ENCODE peak calls at places on chromosome 13, in five cellular contexts. One of them, this sample, is unnamed. For H3K4me1, the result is how much of the 10 kb centered on the place peaks cover.

GRCh38 chr13:29884671-29885424 is 34.4 kb upstream of the UBL3 start:
- DNase-seq in suprapubic skin: no peak
- DNase-seq in tibial artery: no peak
- DNase-seq in heart right ventricle: no peak
- DNase-seq in mucosa of descending colon: no peak
- DNase-seq in this sample: no peak

GRCh38 chr13:27489456-27489855 is 39.1 kb upstream of the MTIF3 start:
- DNase-seq in suprapubic skin: no peak
- DNase-seq in tibial artery: no peak
- DNase-seq in heart right ventricle: no peak
- DNase-seq in mucosa of descending colon: no peak
- DNase-seq in this sample: no peak

GRCh38 chr13:21039097-21039800 is 22.1 kb downstream of the LATS2 start:
- DNase-seq in suprapubic skin: no peak
- DNase-seq in tibial artery: no peak
- DNase-seq in heart right ventricle: no peak
- DNase-seq in mucosa of descending colon: no peak
- DNase-seq in this sample: no peak

GRCh38 chr13:57045816-57046691 is 94.7 kb upstream of the PRR20A start:
- DNase-seq in suprapubic skin: no peak
- DNase-seq in tibial artery: no peak
- DNase-seq in heart right ventricle: no peak
- DNase-seq in mucosa of descending colon: peak
- DNase-seq in this sample: no peak

GRCh38 chr13:30038884-30039283 is 188.5 kb upstream of the UBL3 start:
- DNase-seq in suprapubic skin: no peak
- DNase-seq in tibial artery: no peak
- DNase-seq in heart right ventricle: no peak
- DNase-seq in mucosa of descending colon: no peak
- DNase-seq in this sample: peak

GRCh38 chr13:110541526-110541920 is 20.0 kb downstream of the RAB20 start:
- DNase-seq in suprapubic skin: no peak
- DNase-seq in tibial artery: no peak
- DNase-seq in heart right ventricle: no peak
- DNase-seq in mucosa of descending colon: no peak
- DNase-seq in this sample: peak

GRCh38 chr13:42396501-42396900 is 124.5 kb downstream of the AKAP11 start:
- DNase-seq in suprapubic skin: no peak
- DNase-seq in tibial artery: no peak
- DNase-seq in heart right ventricle: no peak
- DNase-seq in mucosa of descending colon: no peak
- DNase-seq in this sample: no peak

GRCh38 chr13:100881291-100881864 is 206.8 kb upstream of the TMTC4 start:
- DNase-seq in suprapubic skin: no peak
- DNase-seq in tibial artery: no peak
- DNase-seq in heart right ventricle: no peak
- DNase-seq in mucosa of descending colon: no peak
- DNase-seq in this sample: peak

GRCh38 chr13:47764817-47765216 is 236.3 kb downstream of the SUCLA2 start:
- DNase-seq in suprapubic skin: no peak
- DNase-seq in tibial artery: no peak
- DNase-seq in heart right ventricle: no peak
- DNase-seq in mucosa of descending colon: no peak
- DNase-seq in this sample: no peak

GRCh38 chr13:28805193-28805819 is 14.8 kb upstream of the MTUS2 start:
- DNase-seq in suprapubic skin: no peak
- DNase-seq in tibial artery: no peak
- DNase-seq in heart right ventricle: peak
- DNase-seq in mucosa of descending colon: no peak
- DNase-seq in this sample: no peak

GRCh38 chr13:108855737-108856387 is 226.5 kb downstream of the MYO16 start:
- DNase-seq in suprapubic skin: no peak
- DNase-seq in tibial artery: no peak
- DNase-seq in heart right ventricle: no peak
- DNase-seq in mucosa of descending colon: no peak
- DNase-seq in this sample: no peak

GRCh38 chr13:67043901-67044300 is 186.2 kb downstream of the PCDH9 start:
- DNase-seq in suprapubic skin: no peak
- DNase-seq in tibial artery: no peak
- DNase-seq in heart right ventricle: peak
- DNase-seq in mucosa of descending colon: no peak
- DNase-seq in this sample: no peak

GRCh38 chr13:48978942-48979601 is 3.4 kb downstream of the FNDC3A start:
- DNase-seq in suprapubic skin: no peak
- DNase-seq in tibial artery: no peak
- DNase-seq in heart right ventricle: no peak
- DNase-seq in mucosa of descending colon: no peak
- DNase-seq in this sample: peak

GRCh38 chr13:96796234-96796633 is 198.0 kb downstream of the OXGR1 start:
- DNase-seq in suprapubic skin: no peak
- DNase-seq in tibial artery: no peak
- DNase-seq in heart right ventricle: no peak
- DNase-seq in mucosa of descending colon: no peak
- DNase-seq in this sample: peak

GRCh38 chr13:75687145-75687763 is 51.1 kb downstream of the LMO7 start:
- DNase-seq in suprapubic skin: no peak
- DNase-seq in tibial artery: no peak
- DNase-seq in heart right ventricle: no peak
- DNase-seq in mucosa of descending colon: peak
- DNase-seq in this sample: peak

GRCh38 chr13:40632915-40633314 is 33.5 kb downstream of the FOXO1 start:
- DNase-seq in suprapubic skin: no peak
- DNase-seq in tibial artery: no peak
- DNase-seq in heart right ventricle: no peak
- DNase-seq in mucosa of descending colon: no peak
- DNase-seq in this sample: no peak

GRCh38 chr13:40631605-40632004 is 34.8 kb downstream of the FOXO1 start:
- DNase-seq in suprapubic skin: no peak
- DNase-seq in tibial artery: no peak
- DNase-seq in heart right ventricle: no peak
- DNase-seq in mucosa of descending colon: no peak
- DNase-seq in this sample: no peak

GRCh38 chr13:40626977-40627376 is 39.5 kb downstream of the FOXO1 start:
- DNase-seq in suprapubic skin: no peak
- DNase-seq in tibial artery: no peak
- DNase-seq in heart right ventricle: no peak
- DNase-seq in mucosa of descending colon: no peak
- DNase-seq in this sample: no peak

GRCh38 chr13:40626566-40626965 is 39.9 kb downstream of the FOXO1 start:
- DNase-seq in suprapubic skin: no peak
- DNase-seq in tibial artery: no peak
- DNase-seq in heart right ventricle: no peak
- DNase-seq in mucosa of descending colon: no peak
- DNase-seq in this sample: no peak

GRCh38 chr13:40629678-40630384 is 36.6 kb downstream of the FOXO1 start:
- DNase-seq in suprapubic skin: no peak
- DNase-seq in tibial artery: no peak
- DNase-seq in heart right ventricle: no peak
- DNase-seq in mucosa of descending colon: no peak
- DNase-seq in this sample: no peak
- H3K4me3 ChIP-seq in suprapubic skin: no peak
- H3K4me3 ChIP-seq in tibial artery: no peak
- H3K4me3 ChIP-seq in heart right ventricle: no peak
- H3K4me3 ChIP-seq in mucosa of descending colon: no peak
- H3K4me3 ChIP-seq in this sample: no peak

DNA sequence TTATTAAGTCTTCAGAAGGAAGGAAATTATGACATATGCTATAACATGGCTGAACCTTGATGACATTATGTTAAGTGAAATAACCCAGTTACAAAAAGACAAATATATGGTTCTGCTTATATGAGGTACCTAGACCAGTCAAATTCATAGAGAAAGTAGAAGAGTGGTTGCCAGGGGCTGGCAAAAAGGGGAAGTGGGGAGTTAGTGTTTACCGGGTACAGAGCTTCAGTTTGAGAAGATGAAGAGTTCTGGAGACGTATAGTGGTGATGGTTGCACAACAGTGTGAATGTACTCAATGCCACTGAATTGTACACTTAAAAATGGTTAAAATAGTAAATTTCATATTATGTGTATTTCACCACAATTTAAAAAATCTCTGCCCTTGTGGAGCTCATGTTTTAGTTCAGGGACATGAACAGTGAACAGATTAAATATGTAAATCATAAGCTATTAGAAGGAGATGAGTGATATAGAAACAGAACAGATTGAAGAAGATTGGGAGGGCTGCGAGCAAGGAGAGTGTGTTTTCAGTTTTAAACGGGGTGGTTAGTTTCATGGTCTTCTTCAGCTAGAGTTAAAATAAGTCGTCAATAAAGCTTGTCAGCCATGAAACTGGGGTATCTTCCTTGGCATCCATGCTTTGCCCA is 355.2 kb downstream of the KCNRG start:
- DNase-seq in suprapubic skin: no peak
- DNase-seq in tibial artery: no peak
- DNase-seq in heart right ventricle: no peak
- DNase-seq in mucosa of descending colon: no peak
- DNase-seq in this sample: no peak
- H3K4me1 ChIP-seq in suprapubic skin: under half
- H3K4me1 ChIP-seq in tibial artery: under half
- H3K4me1 ChIP-seq in heart right ventricle: under half
- H3K4me1 ChIP-seq in mucosa of descending colon: under half
- H3K4me1 ChIP-seq in this sample: under half

DNA sequence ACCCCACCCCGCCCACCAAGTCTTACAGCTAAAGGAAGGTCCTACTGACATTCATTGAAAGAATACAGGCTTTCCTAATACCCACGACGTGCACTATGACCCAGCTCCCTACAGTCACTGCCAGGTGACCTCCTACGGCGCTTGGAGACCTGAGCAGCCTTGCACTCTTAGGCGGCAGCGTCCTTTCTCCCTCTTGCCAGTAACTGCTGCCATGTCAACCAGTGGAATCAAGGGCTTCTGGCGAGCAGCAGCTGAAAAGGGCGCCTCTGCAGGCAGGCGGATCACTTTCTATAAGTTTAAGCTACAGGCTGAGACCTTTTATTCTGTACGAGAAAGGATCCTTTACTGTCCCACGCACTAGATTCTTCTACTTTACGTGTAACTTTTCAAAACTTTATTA is 2.0 kb downstream of the KCTD12 start:
- DNase-seq in suprapubic skin: no peak
- DNase-seq in tibial artery: no peak
- DNase-seq in heart right ventricle: peak
- DNase-seq in mucosa of descending colon: peak
- DNase-seq in this sample: peak
- H3K4me3 ChIP-seq in suprapubic skin: peak
- H3K4me3 ChIP-seq in tibial artery: peak
- H3K4me3 ChIP-seq in heart right ventricle: peak
- H3K4me3 ChIP-seq in mucosa of descending colon: no peak
- H3K4me3 ChIP-seq in this sample: peak

GRCh38 chr13:99277629-99278028 is 19.4 kb upstream of the GPR18 start:
- DNase-seq in suprapubic skin: no peak
- DNase-seq in tibial artery: no peak
- DNase-seq in heart right ventricle: no peak
- DNase-seq in mucosa of descending colon: no peak
- DNase-seq in this sample: no peak
- H3K4me1 ChIP-seq in suprapubic skin: under half
- H3K4me1 ChIP-seq in tibial artery: under half
- H3K4me1 ChIP-seq in heart right ventricle: under half
- H3K4me1 ChIP-seq in mucosa of descending colon: under half
- H3K4me1 ChIP-seq in this sample: under half

GRCh38 chr13:24680258-24680920 is at the start of gene ATP12A:
- DNase-seq in suprapubic skin: peak
- DNase-seq in tibial artery: no peak
- DNase-seq in heart right ventricle: no peak
- DNase-seq in mucosa of descending colon: peak
- DNase-seq in this sample: peak

GRCh38 chr13:24680921-24681585 is 845 bp downstream of the ATP12A start:
- DNase-seq in suprapubic skin: no peak
- DNase-seq in tibial artery: no peak
- DNase-seq in heart right ventricle: no peak
- DNase-seq in mucosa of descending colon: no peak
- DNase-seq in this sample: no peak

GRCh38 chr13:24681930-24682329 is 1.7 kb downstream of the ATP12A start:
- DNase-seq in suprapubic skin: no peak
- DNase-seq in tibial artery: no peak
- DNase-seq in heart right ventricle: no peak
- DNase-seq in mucosa of descending colon: no peak
- DNase-seq in this sample: no peak

GRCh38 chr13:24678151-24678550 is 2.1 kb upstream of the ATP12A start:
- DNase-seq in suprapubic skin: no peak
- DNase-seq in tibial artery: no peak
- DNase-seq in heart right ventricle: no peak
- DNase-seq in mucosa of descending colon: no peak
- DNase-seq in this sample: no peak

GRCh38 chr13:24679686-24680085 is 522 bp upstream of the ATP12A start:
- DNase-seq in suprapubic skin: no peak
- DNase-seq in tibial artery: no peak
- DNase-seq in heart right ventricle: no peak
- DNase-seq in mucosa of descending colon: no peak
- DNase-seq in this sample: no peak
- H3K4me3 ChIP-seq in suprapubic skin: no peak
- H3K4me3 ChIP-seq in tibial artery: no peak
- H3K4me3 ChIP-seq in heart right ventricle: no peak
- H3K4me3 ChIP-seq in mucosa of descending colon: no peak
- H3K4me3 ChIP-seq in this sample: no peak

DNA sequence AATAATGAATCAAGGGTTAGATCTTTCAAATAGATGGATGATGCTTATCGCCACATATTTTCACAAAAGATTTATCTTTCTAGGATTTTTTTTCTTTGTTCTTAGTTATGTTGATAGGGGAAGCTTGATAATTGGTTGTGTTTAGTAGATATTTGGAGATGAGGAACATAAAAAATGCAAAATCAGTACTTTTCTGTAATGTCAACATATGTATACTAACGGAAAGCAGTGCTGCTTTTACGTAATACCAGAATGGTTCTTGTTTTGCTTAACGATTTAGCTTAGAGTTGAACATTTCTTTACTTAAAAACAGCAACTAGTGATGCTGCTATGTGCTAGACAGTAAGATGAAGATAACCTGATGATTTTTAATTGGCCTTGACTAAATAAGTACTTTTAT is 3.0 kb downstream of the ZMYM2 start:
- DNase-seq in suprapubic skin: no peak
- DNase-seq in tibial artery: no peak
- DNase-seq in heart right ventricle: no peak
- DNase-seq in mucosa of descending colon: no peak
- DNase-seq in this sample: no peak
- H3K4me1 ChIP-seq in suprapubic skin: under half
- H3K4me1 ChIP-seq in tibial artery: under half
- H3K4me1 ChIP-seq in heart right ventricle: under half
- H3K4me1 ChIP-seq in mucosa of descending colon: under half
- H3K4me1 ChIP-seq in this sample: under half

DNA sequence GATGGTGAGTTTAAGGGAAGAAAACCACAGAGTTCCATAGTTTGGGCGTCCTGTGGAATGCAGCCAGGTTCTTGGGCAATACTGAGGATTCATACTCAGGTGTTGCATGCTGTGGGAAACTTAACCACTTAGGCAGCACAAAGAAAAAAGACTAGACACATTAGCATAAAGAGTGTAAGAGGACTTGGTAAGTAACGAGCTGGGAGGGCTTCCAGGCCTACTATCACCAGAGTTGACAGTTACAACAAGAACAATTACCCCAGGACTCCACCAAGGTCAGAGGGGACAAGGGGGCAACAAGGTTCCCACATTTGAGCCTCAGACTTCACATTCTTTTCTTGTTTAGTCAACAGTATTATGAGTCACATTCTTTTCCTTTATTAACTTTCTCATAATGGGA is 33.2 kb downstream of the KCTD12 start:
- DNase-seq in suprapubic skin: no peak
- DNase-seq in tibial artery: no peak
- DNase-seq in heart right ventricle: no peak
- DNase-seq in mucosa of descending colon: no peak
- DNase-seq in this sample: no peak
- H3K4me3 ChIP-seq in suprapubic skin: no peak
- H3K4me3 ChIP-seq in tibial artery: no peak
- H3K4me3 ChIP-seq in heart right ventricle: no peak
- H3K4me3 ChIP-seq in mucosa of descending colon: no peak
- H3K4me3 ChIP-seq in this sample: no peak

This sample was measured in adipocyte.